ENCODE peak calls at places on chromosome 1, in nine cellular contexts. V is lower lobe of right lung, K is tibial nerve, F is posterior cingulate gyrus, G is Calu3, H is retina, Q is GM13977, I is WTC11, N is caudate nucleus. J is an unnamed sample.

GRCh38 chr1:65002508-65003315 is 36.4 kb upstream of the JAK1 start:
- DNase-seq in V (peak), K (peak), F (peak), G (peak), H (peak), Q (peak), I (peak), N (peak), J (peak)

GRCh38 chr1:20685099-20685662 is 24.0 kb upstream of the DDOST start:
- DNase-seq in V (no peak), K (peak), F (peak), G (no peak), H (no peak), Q (no peak), I (no peak), N (peak), J (no peak)

GRCh38 chr1:208668991-208669390 is 424.8 kb upstream of the PLXNA2 start:
- DNase-seq in V (no peak), K (no peak), F (no peak), G (no peak), H (no peak), Q (no peak), I (peak), N (no peak), J (no peak)

GRCh38 chr1:37697737-37698136 is 5.4 kb downstream of the CDCA8 start:
- DNase-seq in V (no peak), K (no peak), F (no peak), G (no peak), H (no peak), Q (no peak), I (no peak), N (no peak), J (no peak)

GRCh38 chr1:18440385-18441226 is 40.1 kb upstream of the KLHDC7A start:
- DNase-seq in V (no peak), K (no peak), F (no peak), G (peak), H (no peak), Q (no peak), I (no peak), N (no peak), J (no peak)

GRCh38 chr1:8216005-8216404 is 101.9 kb upstream of the SLC45A1 start:
- DNase-seq in V (no peak), K (no peak), F (peak), G (no peak), H (no peak), Q (no peak), I (no peak), N (no peak), J (no peak)

GRCh38 chr1:46420533-46420915 is 26.4 kb downstream of the FAAH start:
- DNase-seq in V (no peak), K (no peak), F (peak), G (no peak), H (no peak), Q (no peak), I (no peak), N (no peak), J (no peak)

GRCh38 chr1:243474384-243474851 is 218.6 kb downstream of the SDCCAG8 start:
- DNase-seq in V (no peak), K (no peak), F (no peak), G (no peak), H (peak), Q (peak), I (peak), N (no peak), J (no peak)

GRCh38 chr1:160521554-160521953 is 1.5 kb downstream of the SLAMF6 start:
- DNase-seq in V (no peak), K (no peak), F (no peak), G (no peak), H (no peak), Q (no peak), I (no peak), N (no peak), J (no peak)

J was measured in omental fat pad.